ENCODE peak calls at places on chromosome 2, in nine cellular contexts. F is anterior cingulate cortex, Z is breast epithelium, M is GM12892, V is GM10248, I is PC-3, T is WTC11, P is T-cell, X is AG09319. U is an unnamed sample.

GRCh38 chr2:15262792-15263191 is 298.3 kb downstream of the NBAS start:
- DNase-seq in I (no peak), F (no peak), X (no peak), P (no peak), T (no peak), Z (no peak), M (no peak), V (no peak), U (no peak)

GRCh38 chr2:55519908-55520885 is 679 bp downstream of the CFAP36 start:
- DNase-seq in P (peak), M (no peak), F (peak), V (peak), X (no peak), T (peak), Z (peak), I (peak), U (peak)

GRCh38 chr2:140247451-140248205 is 1467.4 kb upstream of the NXPH2 start:
- DNase-seq in X (peak), M (no peak), F (no peak), V (no peak), P (no peak), Z (no peak), I (peak), T (no peak), U (no peak)

GRCh38 chr2:20623741-20624155 is 27.1 kb downstream of the HS1BP3 start:
- DNase-seq in X (no peak), P (no peak), F (no peak), Z (no peak), M (no peak), I (no peak), T (no peak), V (no peak), U (no peak)

GRCh38 chr2:219658447-219658846 is 31.0 kb downstream of the SLC4A3 start:
- DNase-seq in M (no peak), F (no peak), T (no peak), V (no peak), I (no peak), Z (no peak), X (no peak), P (no peak), U (no peak)

GRCh38 chr2:42196403-42197267 is 27.5 kb downstream of the EML4 start:
- DNase-seq in M (no peak), P (peak), X (no peak), I (peak), V (peak), Z (no peak), F (peak), T (peak), U (peak)

GRCh38 chr2:44321360-44321759 is 39.9 kb downstream of the PREPL start:
- DNase-seq in I (no peak), M (no peak), P (no peak), T (no peak), F (no peak), V (no peak), X (no peak), Z (no peak), U (no peak)

GRCh38 chr2:71609029-71609428 is 155.7 kb downstream of the DYSF start:
- DNase-seq in X (no peak), M (no peak), Z (peak), T (peak), F (no peak), V (no peak), I (no peak), P (no peak), U (no peak)

GRCh38 chr2:104736026-104736425 is 117.9 kb upstream of the POU3F3 start:
- DNase-seq in V (no peak), I (no peak), P (no peak), T (no peak), Z (no peak), X (no peak), F (no peak), M (no peak), U (no peak)

GRCh38 chr2:230774348-230774951 is 61.8 kb downstream of the CAB39 start:
- DNase-seq in Z (no peak), M (no peak), X (no peak), T (no peak), I (peak), F (no peak), V (no peak), P (no peak), U (no peak)

GRCh38 chr2:207115715-207116364 is 49.9 kb downstream of the KLF7 start:
- DNase-seq in P (no peak), X (no peak), I (no peak), Z (no peak), T (no peak), F (peak), M (no peak), V (no peak), U (no peak)

GRCh38 chr2:201414099-201415023 is 36.9 kb downstream of the TRAK2 start:
- DNase-seq in X (no peak), M (no peak), V (peak), P (no peak), T (no peak), Z (no peak), I (no peak), F (no peak), U (peak)

GRCh38 chr2:163556511-163556910 is 179.3 kb downstream of the FIGN start:
- DNase-seq in P (no peak), V (no peak), I (no peak), T (no peak), F (no peak), X (no peak), M (no peak), Z (no peak), U (no peak)

GRCh38 chr2:137173514-137173913 is 408.2 kb downstream of the THSD7B start:
- DNase-seq in V (peak), F (no peak), X (no peak), P (no peak), T (no peak), I (peak), M (no peak), Z (no peak), U (peak)

GRCh38 chr2:200862532-200863000 is 1.9 kb downstream of the CLK1 start:
- DNase-seq in Z (no peak), F (no peak), V (peak), I (peak), T (no peak), X (no peak), M (no peak), P (peak), U (peak)

GRCh38 chr2:157476915-157477709 is 33.2 kb upstream of the CYTIP start:
- DNase-seq in T (no peak), F (no peak), X (no peak), Z (no peak), I (peak), P (no peak), M (no peak), V (no peak), U (no peak)

GRCh38 chr2:12177052-12177994 is 430.9 kb downstream of the LPIN1 start:
- DNase-seq in M (peak), Z (peak), I (peak), X (peak), T (no peak), P (peak), V (peak), F (no peak), U (peak)

GRCh38 chr2:174007010-174007409 is 41.8 kb upstream of the SP3 start:
- DNase-seq in Z (no peak), P (no peak), T (no peak), V (no peak), F (no peak), X (no peak), M (no peak), I (no peak), U (no peak)

GRCh38 chr2:18800240-18800971 is 211.0 kb upstream of the NT5C1B start:
- DNase-seq in P (no peak), V (no peak), I (no peak), F (no peak), T (no peak), Z (no peak), M (no peak), X (no peak), U (no peak)

GRCh38 chr2:9641641-9642040 is 10.8 kb upstream of the YWHAQ start:
- DNase-seq in Z (no peak), P (no peak), M (no peak), T (no peak), F (no peak), I (no peak), V (no peak), X (no peak), U (peak)

GRCh38 chr2:42054657-42055430 is 7.0 kb downstream of the PKDCC start:
- DNase-seq in F (no peak), I (peak), T (peak), V (no peak), X (no peak), M (no peak), Z (no peak), P (no peak), U (no peak)

GRCh38 chr2:152399003-152399402 is 64.0 kb downstream of the FMNL2 start:
- DNase-seq in Z (no peak), M (no peak), I (no peak), T (no peak), X (no peak), V (no peak), F (no peak), P (no peak), U (no peak)

GRCh38 chr2:23590227-23590869 is 205.4 kb downstream of the KLHL29 start:
- DNase-seq in F (no peak), M (no peak), V (no peak), Z (no peak), X (no peak), P (no peak), T (no peak), I (no peak), U (no peak)

GRCh38 chr2:237441605-237442004 is 27.6 kb upstream of the COL6A3 start:
- DNase-seq in M (no peak), F (no peak), I (no peak), Z (no peak), T (no peak), V (no peak), P (no peak), X (no peak), U (no peak)

GRCh38 chr2:69366-70344 is 23.4 kb upstream of the FAM110C start:
- DNase-seq in Z (no peak), V (no peak), F (no peak), T (no peak), P (no peak), I (peak), M (no peak), X (no peak), U (no peak)

GRCh38 chr2:4763009-4763408 is 929.2 kb upstream of the SOX11 start:
- DNase-seq in M (no peak), X (no peak), F (no peak), P (no peak), V (no peak), Z (no peak), I (peak), T (no peak), U (no peak)

GRCh38 chr2:239809391-239809790 is 215.8 kb downstream of the NDUFA10 start:
- DNase-seq in Z (no peak), I (no peak), P (no peak), X (no peak), F (no peak), M (no peak), V (no peak), T (peak), U (no peak)

GRCh38 chr2:85826990-85827878 is 61.6 kb downstream of the ST3GAL5 start:
- DNase-seq in M (peak), Z (peak), T (peak), I (peak), P (peak), X (no peak), F (peak), V (peak), U (peak)

GRCh38 chr2:74887445-74887951 is 53.6 kb downstream of the HK2 start:
- DNase-seq in F (no peak), T (no peak), Z (no peak), M (no peak), I (peak), P (no peak), V (no peak), X (peak), U (no peak)

GRCh38 chr2:63819765-63820717 is 21.7 kb upstream of the UGP2 start:
- DNase-seq in X (no peak), M (no peak), V (no peak), Z (peak), T (no peak), I (no peak), F (no peak), P (no peak), U (no peak)

GRCh38 chr2:217993055-217993645 is 9.6 kb downstream of the TNS1 start:
- DNase-seq in I (peak), Z (no peak), X (no peak), P (no peak), F (no peak), T (no peak), V (no peak), M (no peak), U (no peak)

GRCh38 chr2:239322414-239323086 is 78.3 kb downstream of the HDAC4 start:
- DNase-seq in T (no peak), X (no peak), I (no peak), M (no peak), P (no peak), V (no peak), Z (no peak), F (no peak), U (no peak)